ENCODE peak calls at places on chromosomes 6 and 20, in four cellular contexts. K is fibroblast of lung, O is psoas muscle, S is heart right ventricle. F is an unnamed sample.
A peak's percentile ranks its signal among the peaks of the same experiment; 100 is the strongest.

GRCh38 chr6:51025082-51025777 is 206.6 kb downstream of the TFAP2B start:
- DNase-seq in K (no peak), O (no peak), S (no peak), F (no peak)

GRCh38 chr20:21436186-21436585 is 38.9 kb upstream of the NKX2-4 start:
- DNase-seq in K (peak; percentile 23), O (no peak), S (no peak), F (no peak)

GRCh38 chr20:47382746-47383145 is 26.2 kb upstream of the ZMYND8 start:
- DNase-seq in K (no peak), O (no peak), S (no peak), F (no peak)

GRCh38 chr6:165663736-165664552 is 903 bp upstream of the PDE10A start:
- DNase-seq in K (no peak), O (no peak), S (peak; percentile 47), F (peak; percentile 50)

GRCh38 chr6:53086302-53086701 is 21.1 kb downstream of the FBXO9 start:
- DNase-seq in K (no peak), O (no peak), S (no peak), F (no peak)

GRCh38 chr6:131779304-131779703 is 28.5 kb upstream of the ENPP1 start:
- DNase-seq in K (no peak), O (no peak), S (no peak), F (no peak)

GRCh38 chr6:105153676-105154075 is 26.1 kb downstream of the POPDC3 start:
- DNase-seq in K (no peak), O (no peak), S (no peak), F (no peak)

GRCh38 chr20:45433316-45433715 is 17.4 kb downstream of the PIGT start:
- DNase-seq in K (peak; percentile 95), O (peak; percentile 32), S (peak; percentile 84), F (peak; percentile 64)

GRCh38 chr20:1644101-1644962 is 13.2 kb downstream of the SIRPG start:
- DNase-seq in K (no peak), O (no peak), S (no peak), F (no peak)

GRCh38 chr6:145272246-145272645 is 463.1 kb downstream of the EPM2A start:
- DNase-seq in K (no peak), O (no peak), S (no peak), F (no peak)

GRCh38 chr20:63232235-63233060 is 3.3 kb upstream of the BIRC7 start:
- DNase-seq in K (peak; percentile 93), O (no peak), S (no peak), F (no peak)

GRCh38 chr6:47000842-47001241 is 41.3 kb downstream of the ADGRF1 start:
- DNase-seq in K (no peak), O (no peak), S (no peak), F (no peak)

GRCh38 chr6:25250878-25251277 is 28.3 kb upstream of the CARMIL1 start:
- DNase-seq in K (no peak), O (no peak), S (no peak), F (no peak)

GRCh38 chr6:27544612-27545260 is 71.8 kb upstream of the ZNF184 start:
- DNase-seq in K (no peak), O (no peak), S (no peak), F (no peak)

GRCh38 chr6:27546522-27546921 is 73.6 kb upstream of the ZNF184 start:
- DNase-seq in K (no peak), O (no peak), S (no peak), F (no peak)

GRCh38 chr6:27550692-27551091 is 77.8 kb upstream of the ZNF184 start:
- DNase-seq in K (no peak), O (no peak), S (no peak), F (no peak)

GRCh38 chr6:27545271-27546046 is 72.6 kb upstream of the ZNF184 start:
- DNase-seq in K (peak; percentile 57), O (no peak), S (no peak), F (no peak)

DNA sequence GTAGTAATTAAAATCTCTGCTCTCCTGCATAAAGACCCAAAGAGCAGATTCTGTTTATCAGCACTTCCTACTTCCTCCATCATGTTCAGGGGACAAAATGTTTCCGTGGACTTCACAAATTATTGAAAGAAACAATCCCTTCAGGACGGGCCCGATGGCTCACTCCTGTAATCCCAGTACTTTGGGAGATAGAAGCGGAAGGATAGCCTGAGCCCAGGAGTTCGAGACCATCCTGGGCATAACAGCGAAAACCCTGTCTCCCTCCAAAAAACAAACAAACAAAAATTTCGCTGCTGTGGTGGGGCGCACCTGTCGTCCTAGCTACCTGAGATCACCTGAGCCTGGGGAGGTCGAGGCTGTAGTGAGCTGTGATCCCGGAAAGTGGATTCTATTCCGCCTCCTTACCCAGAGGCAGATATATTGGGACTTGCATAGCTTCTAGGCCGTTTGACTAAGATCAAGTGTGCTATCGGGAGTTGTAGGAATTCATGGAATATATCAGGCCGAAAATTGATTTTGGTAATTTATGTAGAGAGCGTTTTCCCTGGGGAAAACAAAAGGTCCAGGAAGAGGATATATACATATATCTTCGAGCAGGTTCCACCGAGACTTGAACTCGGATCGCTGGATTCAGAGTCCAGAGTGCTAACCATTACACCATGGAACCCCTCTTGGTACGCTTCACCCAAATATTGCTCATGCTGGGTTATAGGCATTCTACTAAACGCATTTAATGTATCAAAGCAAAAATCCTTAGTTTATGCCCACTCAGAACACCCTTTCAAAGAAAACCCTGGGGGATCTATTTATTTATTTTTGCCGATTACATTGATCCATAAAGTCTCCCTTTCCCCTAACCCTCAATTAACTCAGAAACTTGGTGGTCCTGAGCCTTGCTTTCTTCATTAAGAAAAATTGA is 74.5 kb upstream of the ZNF184 start:
- DNase-seq in K (peak; percentile 75), O (no peak), S (no peak), F (no peak)
- H3K4me3 ChIP-seq in K (peak overlapping the region; percentile 24), O (no peak overlapping the region), S (no peak overlapping the region), F (no peak overlapping the region)

GRCh38 chr6:149289966-149290365 is 27.5 kb upstream of the TAB2 start:
- DNase-seq in K (no peak), O (no peak), S (no peak), F (no peak)

GRCh38 chr6:149289192-149289741 is 28.2 kb upstream of the TAB2 start:
- DNase-seq in K (peak; percentile 12), O (no peak), S (no peak), F (no peak)

DNA sequence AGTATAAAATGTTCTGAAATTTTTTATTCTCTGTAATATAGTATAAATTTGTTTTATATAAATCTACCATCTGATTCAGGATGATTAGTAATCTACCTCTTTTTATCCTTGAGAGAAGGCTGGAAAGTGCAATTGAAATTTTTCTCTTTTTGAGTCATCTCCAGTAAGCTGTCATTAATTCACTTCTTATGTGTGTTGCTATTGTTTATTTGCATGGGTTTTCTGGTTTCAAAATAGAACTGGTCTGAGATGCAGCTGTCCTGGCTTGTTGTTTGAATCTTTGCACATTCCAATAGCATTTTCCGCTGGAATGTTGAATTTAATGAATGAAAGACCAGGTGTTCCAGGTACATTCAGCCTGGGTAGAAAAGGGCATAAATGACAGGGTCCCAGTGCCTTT is 24.3 kb upstream of the TAB2 start:
- DNase-seq in K (no peak), O (no peak), S (no peak), F (no peak)
- H3K4me3 ChIP-seq in K (no peak overlapping the region), O (no peak overlapping the region), S (no peak overlapping the region), F (no peak overlapping the region)

DNA sequence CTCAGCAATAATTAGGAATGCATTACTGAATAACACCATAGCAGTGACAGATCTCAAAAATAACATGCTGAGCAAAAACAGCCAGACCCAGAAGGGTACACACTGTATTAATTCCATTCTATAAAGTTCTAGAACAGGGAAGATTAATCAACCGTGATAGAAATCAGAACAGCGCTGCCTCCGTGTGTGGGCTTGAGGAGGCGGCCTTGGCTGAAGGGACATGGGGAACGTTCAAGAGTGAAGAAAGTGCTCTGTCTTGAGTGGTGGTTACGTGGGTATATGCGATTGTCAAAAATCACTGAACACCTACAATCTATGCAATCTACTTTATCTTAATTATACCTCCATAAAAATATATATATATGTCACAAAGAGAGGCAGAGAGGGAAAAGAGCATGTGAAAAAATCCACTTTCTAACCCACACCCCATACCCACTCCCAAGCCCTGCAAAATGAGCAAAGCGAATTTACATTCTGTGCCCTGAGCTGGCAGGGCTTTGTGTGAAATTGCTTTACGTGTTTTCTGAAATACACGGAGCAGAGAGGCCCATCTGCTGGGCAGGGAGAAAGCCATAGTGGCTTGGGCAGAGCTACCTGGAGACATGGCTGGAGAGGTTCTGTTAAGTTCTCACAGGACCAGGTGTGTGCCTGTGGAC is 74.4 kb downstream of the NFATC2 start:
- DNase-seq in K (no peak), O (no peak), S (no peak), F (no peak)
- H3K4me3 ChIP-seq in K (no peak overlapping the region), O (no peak overlapping the region), S (no peak overlapping the region), F (no peak overlapping the region)

GRCh38 chr6:100464162-100464851 is 414 bp downstream of the SIM1 start:
- DNase-seq in K (no peak), O (no peak), S (no peak), F (no peak)
- H3K4me3 ChIP-seq in K (no peak overlapping the region), O (peak overlapping the region; percentile 84), S (no peak overlapping the region), F (peak overlapping the region; percentile 36)

GRCh38 chr6:22318404-22318803 is 21.6 kb upstream of the PRL start:
- DNase-seq in K (no peak), O (no peak), S (no peak), F (no peak)

GRCh38 chr6:22325481-22325880 is 28.6 kb upstream of the PRL start:
- DNase-seq in K (peak; percentile 50), O (no peak), S (peak; percentile 11), F (no peak)

GRCh38 chr6:22320750-22321149 is 23.9 kb upstream of the PRL start:
- DNase-seq in K (peak; percentile 73), O (no peak), S (no peak), F (no peak)

GRCh38 chr6:22323848-22324247 is 27.0 kb upstream of the PRL start:
- DNase-seq in K (no peak), O (no peak), S (no peak), F (no peak)

DNA sequence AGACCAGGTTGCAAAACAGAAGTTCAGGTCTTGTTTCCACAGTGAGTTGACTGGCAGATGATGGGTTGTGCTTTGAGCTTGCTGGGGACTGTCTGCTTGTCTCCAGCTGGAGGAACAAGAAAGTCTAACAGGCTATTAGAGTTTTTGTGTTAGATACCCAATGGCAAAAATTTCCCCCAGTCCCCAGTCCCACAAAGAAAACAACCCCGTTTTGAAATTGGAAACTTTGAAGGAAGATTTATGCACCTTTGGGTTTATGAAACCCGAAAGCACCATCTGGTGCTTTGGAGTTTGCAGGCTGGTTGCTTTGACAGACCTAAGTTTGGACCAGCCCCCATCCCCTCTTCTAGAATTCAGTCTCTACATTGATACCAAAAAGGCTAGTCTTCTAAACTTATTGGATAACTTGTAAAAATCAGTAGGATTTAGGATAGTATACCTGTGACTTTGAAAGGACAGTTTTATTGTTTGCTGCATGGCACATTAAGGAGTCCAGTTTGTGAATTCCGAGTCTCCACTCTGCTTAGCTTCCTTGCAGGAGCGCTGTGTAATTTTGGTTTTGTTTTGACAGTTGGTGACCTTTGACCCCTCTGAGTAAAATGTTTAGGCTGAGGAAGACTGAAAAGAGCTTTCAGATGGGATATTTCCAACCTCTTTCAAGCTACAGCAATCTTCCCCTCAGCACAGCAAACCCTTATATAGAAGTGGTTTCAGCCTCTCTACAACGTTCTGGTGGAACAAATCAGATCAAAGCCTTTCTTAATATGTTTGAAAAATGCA is 25.5 kb upstream of the PRL start:
- DNase-seq in K (peak; percentile 71), O (no peak), S (no peak), F (no peak)
- H3K4me3 ChIP-seq in K (no peak overlapping the region), O (no peak overlapping the region), S (no peak overlapping the region), F (no peak overlapping the region)

DNA sequence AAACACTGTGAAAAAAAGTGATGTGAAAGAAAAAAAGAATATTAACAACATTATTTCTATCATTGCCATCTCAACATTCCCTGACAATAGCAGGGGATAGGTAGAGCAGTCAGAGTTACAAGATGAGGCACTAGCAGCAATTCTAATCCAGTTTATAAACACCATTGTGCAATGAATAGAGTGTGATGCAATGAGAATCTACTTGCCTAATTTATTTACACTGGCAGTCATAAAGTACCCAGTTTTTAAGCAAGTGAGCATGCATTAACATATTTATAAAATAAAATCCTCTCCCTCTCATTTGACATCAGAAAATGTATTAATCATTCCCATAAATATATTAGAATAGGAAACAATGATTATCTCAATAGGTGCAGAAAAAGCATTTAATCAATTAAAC is 2.5 kb upstream of the MANEA start:
- DNase-seq in K (peak; percentile 84), O (no peak), S (no peak), F (no peak)
- H3K4me3 ChIP-seq in K (no peak overlapping the region), O (peak overlapping the region; percentile 84), S (no peak overlapping the region), F (no peak overlapping the region)